ENCODE peak calls at places on chromosome 7, in five cellular contexts. One of them, this sample, is unnamed. For H3K36me3, the result is how much of the 10 kb centered on the place peaks cover.

GRCh38 chr7:105210721-105211205 is 178.0 kb downstream of the SRPK2 start:
- DNase-seq in heart left ventricle: no peak
- DNase-seq in cardiac muscle cell: peak
- DNase-seq in PC-3: no peak
- DNase-seq in brain microvascular endothelial cell: no peak
- DNase-seq in this sample: no peak

GRCh38 chr7:149196705-149197171 is 1.4 kb downstream of the ZNF282 start:
- DNase-seq in heart left ventricle: no peak
- DNase-seq in cardiac muscle cell: no peak
- DNase-seq in PC-3: peak
- DNase-seq in brain microvascular endothelial cell: no peak
- DNase-seq in this sample: no peak

GRCh38 chr7:18583305-18583704 is 87.8 kb downstream of the HDAC9 start:
- DNase-seq in heart left ventricle: no peak
- DNase-seq in cardiac muscle cell: peak
- DNase-seq in PC-3: no peak
- DNase-seq in brain microvascular endothelial cell: peak
- DNase-seq in this sample: peak

GRCh38 chr7:117731455-117731854 is 141.8 kb downstream of the CTTNBP2 start:
- DNase-seq in heart left ventricle: no peak
- DNase-seq in cardiac muscle cell: no peak
- DNase-seq in PC-3: no peak
- DNase-seq in brain microvascular endothelial cell: peak
- DNase-seq in this sample: no peak

GRCh38 chr7:139088268-139088667 is 21.3 kb downstream of the ZC3HAV1 start:
- DNase-seq in heart left ventricle: no peak
- DNase-seq in cardiac muscle cell: no peak
- DNase-seq in PC-3: no peak
- DNase-seq in brain microvascular endothelial cell: no peak
- DNase-seq in this sample: no peak

GRCh38 chr7:19215421-19215820 is 70.2 kb upstream of the FERD3L start:
- DNase-seq in heart left ventricle: no peak
- DNase-seq in cardiac muscle cell: peak
- DNase-seq in PC-3: peak
- DNase-seq in brain microvascular endothelial cell: peak
- DNase-seq in this sample: peak

GRCh38 chr7:88919484-88920131 is 124.1 kb upstream of the TEX47 start:
- DNase-seq in heart left ventricle: no peak
- DNase-seq in cardiac muscle cell: no peak
- DNase-seq in PC-3: no peak
- DNase-seq in brain microvascular endothelial cell: no peak
- DNase-seq in this sample: no peak

GRCh38 chr7:42025635-42026375 is 211.2 kb downstream of the GLI3 start:
- DNase-seq in heart left ventricle: no peak
- DNase-seq in cardiac muscle cell: no peak
- DNase-seq in PC-3: no peak
- DNase-seq in brain microvascular endothelial cell: no peak
- DNase-seq in this sample: no peak

GRCh38 chr7:144256112-144256511 is 8.5 kb downstream of the OR2A7 start:
- DNase-seq in heart left ventricle: no peak
- DNase-seq in cardiac muscle cell: peak
- DNase-seq in PC-3: peak
- DNase-seq in brain microvascular endothelial cell: no peak
- DNase-seq in this sample: no peak

GRCh38 chr7:131652934-131653333 is 96.5 kb upstream of the PODXL start:
- DNase-seq in heart left ventricle: no peak
- DNase-seq in cardiac muscle cell: no peak
- DNase-seq in PC-3: no peak
- DNase-seq in brain microvascular endothelial cell: no peak
- DNase-seq in this sample: no peak

GRCh38 chr7:138610671-138611170 is 90.4 kb downstream of the SVOPL start:
- DNase-seq in heart left ventricle: no peak
- DNase-seq in cardiac muscle cell: no peak
- DNase-seq in PC-3: no peak
- DNase-seq in brain microvascular endothelial cell: no peak
- DNase-seq in this sample: no peak

GRCh38 chr7:15628876-15629275 is 57.6 kb downstream of the MEOX2 start:
- DNase-seq in heart left ventricle: no peak
- DNase-seq in cardiac muscle cell: no peak
- DNase-seq in PC-3: peak
- DNase-seq in brain microvascular endothelial cell: no peak
- DNase-seq in this sample: no peak

GRCh38 chr7:122305475-122306319 is 1.1 kb upstream of the FEZF1 start:
- DNase-seq in heart left ventricle: no peak
- DNase-seq in cardiac muscle cell: no peak
- DNase-seq in PC-3: peak
- DNase-seq in brain microvascular endothelial cell: no peak
- DNase-seq in this sample: no peak

GRCh38 chr7:132643302-132643701 is 67.0 kb upstream of the PLXNA4 start:
- DNase-seq in heart left ventricle: no peak
- DNase-seq in cardiac muscle cell: peak
- DNase-seq in PC-3: no peak
- DNase-seq in brain microvascular endothelial cell: no peak
- DNase-seq in this sample: no peak

GRCh38 chr7:43904533-43905208 is 1.7 kb downstream of the URGCP start:
- DNase-seq in heart left ventricle: no peak
- DNase-seq in cardiac muscle cell: no peak
- DNase-seq in PC-3: peak
- DNase-seq in brain microvascular endothelial cell: no peak
- DNase-seq in this sample: no peak

GRCh38 chr7:100472121-100472851 is 6.7 kb downstream of the TSC22D4 start:
- DNase-seq in heart left ventricle: no peak
- DNase-seq in cardiac muscle cell: no peak
- DNase-seq in PC-3: no peak
- DNase-seq in brain microvascular endothelial cell: no peak
- DNase-seq in this sample: no peak

GRCh38 chr7:55427800-55428199 is 62.7 kb downstream of the LANCL2 start:
- DNase-seq in heart left ventricle: no peak
- DNase-seq in cardiac muscle cell: no peak
- DNase-seq in PC-3: no peak
- DNase-seq in brain microvascular endothelial cell: no peak
- DNase-seq in this sample: no peak

GRCh38 chr7:107043916-107044346 is 574 bp upstream of the PRKAR2B start:
- DNase-seq in heart left ventricle: no peak
- DNase-seq in cardiac muscle cell: no peak
- DNase-seq in PC-3: no peak
- DNase-seq in brain microvascular endothelial cell: no peak
- DNase-seq in this sample: no peak

GRCh38 chr7:152054377-152055230 is 29.1 kb downstream of the GALNT11 start:
- DNase-seq in heart left ventricle: peak
- DNase-seq in cardiac muscle cell: peak
- DNase-seq in PC-3: no peak
- DNase-seq in brain microvascular endothelial cell: peak
- DNase-seq in this sample: peak

DNA sequence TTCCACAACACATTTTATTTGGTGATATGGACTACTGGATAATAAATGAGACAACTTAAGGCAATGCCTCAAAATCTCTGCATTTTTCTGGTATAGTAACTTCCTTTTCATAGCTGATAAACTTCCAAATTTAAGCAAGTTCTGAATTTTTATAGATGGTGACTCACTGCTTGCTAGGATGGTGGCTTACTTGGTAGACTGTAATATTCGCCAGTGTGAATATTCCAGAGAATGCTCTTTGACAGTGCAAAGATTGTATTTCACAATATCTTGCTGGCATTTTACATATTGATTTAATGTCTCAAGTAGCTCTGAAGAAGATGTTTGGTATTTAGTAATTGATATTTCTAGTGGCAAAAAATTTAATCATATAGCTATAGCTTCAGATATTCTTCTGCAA is 472.4 kb downstream of the TFEC start:
- DNase-seq in heart left ventricle: no peak
- DNase-seq in cardiac muscle cell: peak
- DNase-seq in PC-3: peak
- DNase-seq in brain microvascular endothelial cell: peak
- DNase-seq in this sample: peak
- H3K4me3 ChIP-seq in heart left ventricle: no peak
- H3K4me3 ChIP-seq in cardiac muscle cell: no peak
- H3K4me3 ChIP-seq in PC-3: no peak
- H3K4me3 ChIP-seq in brain microvascular endothelial cell: no peak
- H3K4me3 ChIP-seq in this sample: no peak

DNA sequence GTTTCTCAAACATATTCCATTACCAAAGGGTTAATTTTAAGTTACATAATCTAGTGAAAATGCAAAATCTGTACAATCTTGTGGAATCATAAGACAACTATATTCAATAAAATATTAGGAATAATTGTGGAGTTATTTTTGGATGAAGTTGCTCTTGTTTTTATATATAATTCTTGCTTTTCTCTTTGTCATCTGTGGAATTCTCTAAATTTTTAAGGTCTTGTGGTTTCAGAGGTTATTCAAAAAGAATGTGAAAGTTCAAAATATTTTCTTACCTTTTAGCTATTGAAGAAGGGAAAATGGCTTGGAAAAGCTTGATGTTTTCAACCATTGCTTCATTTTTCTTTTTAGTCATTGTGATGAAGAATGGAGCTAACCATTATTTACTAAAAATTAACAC is 552.1 kb downstream of the TFEC start:
- DNase-seq in heart left ventricle: no peak
- DNase-seq in cardiac muscle cell: no peak
- DNase-seq in PC-3: no peak
- DNase-seq in brain microvascular endothelial cell: no peak
- DNase-seq in this sample: peak
- TF ChIP-seq CTCF in heart left ventricle: no peak
- TF ChIP-seq CTCF in cardiac muscle cell: no peak
- TF ChIP-seq CTCF in PC-3: no peak
- TF ChIP-seq CTCF in brain microvascular endothelial cell: no peak
- TF ChIP-seq CTCF in this sample: no peak

DNA sequence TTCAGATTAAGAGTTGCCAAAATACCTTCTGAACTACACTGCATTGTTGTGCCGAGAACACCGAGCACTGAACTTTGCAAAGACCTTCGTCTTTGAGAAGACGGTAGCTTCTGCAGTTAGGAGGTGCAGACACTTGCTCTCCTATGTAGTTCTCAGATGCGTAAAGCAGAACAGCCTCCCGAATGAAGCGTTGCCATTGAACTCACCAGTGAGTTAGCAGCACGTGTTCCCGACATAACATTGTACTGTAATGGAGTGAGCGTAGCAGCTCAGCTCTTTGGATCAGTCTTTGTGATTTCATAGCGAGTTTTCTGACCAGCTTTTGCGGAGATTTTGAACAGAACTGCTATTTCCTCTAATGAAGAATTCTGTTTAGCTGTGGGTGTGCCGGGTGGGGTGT is 45.0 kb downstream of the DAGLB start:
- DNase-seq in heart left ventricle: no peak
- DNase-seq in cardiac muscle cell: no peak
- DNase-seq in PC-3: no peak
- DNase-seq in brain microvascular endothelial cell: no peak
- DNase-seq in this sample: no peak
- H3K36me3 ChIP-seq in heart left ventricle: half or more
- H3K36me3 ChIP-seq in cardiac muscle cell: under half
- H3K36me3 ChIP-seq in PC-3: under half
- H3K36me3 ChIP-seq in brain microvascular endothelial cell: half or more
- H3K36me3 ChIP-seq in this sample: under half

DNA sequence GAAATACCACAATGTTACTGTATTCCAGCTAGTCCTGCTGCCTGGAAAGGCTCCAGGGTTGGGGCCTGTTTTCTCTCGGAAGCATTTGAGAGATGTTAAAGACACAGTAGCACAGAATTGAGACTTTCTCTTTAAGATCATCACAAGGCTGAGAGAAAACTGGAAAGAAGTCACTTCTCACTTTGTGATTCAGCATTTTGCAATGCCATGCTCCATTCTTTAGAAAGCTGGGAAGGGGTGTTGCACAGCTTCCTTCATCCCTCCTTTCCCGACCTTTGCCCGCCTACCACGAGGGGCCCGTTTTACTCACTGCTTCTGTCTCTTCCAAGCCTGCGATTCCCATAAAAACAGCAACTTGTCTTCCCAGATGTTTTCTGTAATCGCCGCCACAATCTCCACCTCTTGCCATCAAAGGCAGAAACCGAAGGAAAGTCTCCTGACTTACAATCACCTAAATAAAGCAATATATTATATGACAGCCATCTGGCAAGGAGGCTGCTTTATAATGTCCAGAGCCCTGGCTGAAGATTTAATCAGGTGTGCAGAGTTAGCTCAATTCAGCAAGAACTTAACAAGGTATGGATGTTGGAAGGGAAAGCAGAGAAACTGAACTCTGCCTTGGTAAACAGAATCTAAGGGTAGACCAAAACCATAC is 18.9 kb downstream of the NOD1 start:
- DNase-seq in heart left ventricle: peak
- DNase-seq in cardiac muscle cell: peak
- DNase-seq in PC-3: peak
- DNase-seq in brain microvascular endothelial cell: peak
- DNase-seq in this sample: peak
- H3K4me3 ChIP-seq in heart left ventricle: no peak
- H3K4me3 ChIP-seq in cardiac muscle cell: no peak
- H3K4me3 ChIP-seq in PC-3: no peak
- H3K4me3 ChIP-seq in brain microvascular endothelial cell: no peak
- H3K4me3 ChIP-seq in this sample: no peak

DNA sequence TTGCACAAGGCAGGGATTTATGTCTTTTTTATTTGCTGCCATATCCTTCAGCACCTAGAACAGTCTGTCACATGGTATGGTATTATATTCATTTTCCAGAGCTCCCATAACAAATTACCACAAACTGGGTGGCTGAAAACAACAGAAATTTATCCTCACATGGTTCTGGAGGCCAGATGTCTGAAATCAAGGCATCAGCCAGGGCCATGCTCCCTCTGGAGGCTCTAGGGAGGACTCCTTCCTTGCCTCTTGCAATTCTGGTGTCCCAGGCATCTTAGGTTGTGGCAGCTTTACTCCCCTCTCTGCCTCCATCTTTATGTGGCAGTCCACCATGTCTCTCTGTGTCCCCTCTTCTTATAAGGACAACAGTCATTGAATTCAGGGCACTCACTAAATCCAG is 43.1 kb downstream of the MET start:
- DNase-seq in heart left ventricle: no peak
- DNase-seq in cardiac muscle cell: no peak
- DNase-seq in PC-3: no peak
- DNase-seq in brain microvascular endothelial cell: no peak
- DNase-seq in this sample: no peak
- TF ChIP-seq CTCF in heart left ventricle: no peak
- TF ChIP-seq CTCF in cardiac muscle cell: no peak
- TF ChIP-seq CTCF in PC-3: no peak
- TF ChIP-seq CTCF in brain microvascular endothelial cell: peak
- TF ChIP-seq CTCF in this sample: peak

GRCh38 chr7:157380416-157380815 is 43.6 kb downstream of the DNAJB6 start:
- DNase-seq in heart left ventricle: no peak
- DNase-seq in cardiac muscle cell: no peak
- DNase-seq in PC-3: no peak
- DNase-seq in brain microvascular endothelial cell: no peak
- DNase-seq in this sample: no peak
- H3K36me3 ChIP-seq in heart left ventricle: under half
- H3K36me3 ChIP-seq in cardiac muscle cell: under half
- H3K36me3 ChIP-seq in PC-3: half or more
- H3K36me3 ChIP-seq in brain microvascular endothelial cell: half or more
- H3K36me3 ChIP-seq in this sample: under half